ENCODE peak calls at places on chromosomes 2 and 18, in eight cellular contexts. W is cardiac fibroblast, X is GM10248, M is foreskin fibroblast, P is Peyer's patch, E is cardiac muscle cell, O is GM20000, S is omental fat pad. U is an unnamed sample.

GRCh38 chr18:25279961-25280360 is 72.0 kb downstream of the ZNF521 start:
- DNase-seq in M (no peak), O (no peak), P (no peak), S (no peak), E (no peak), W (no peak), X (no peak), U (no peak)

GRCh38 chr2:95345066-95345414 is 47.9 kb downstream of the KCNIP3 start:
- DNase-seq in O (no peak), P (no peak), W (no peak), S (no peak), M (no peak), E (no peak), X (no peak), U (no peak)

GRCh38 chr2:234989183-234989701 is 37.4 kb downstream of the SH3BP4 start:
- DNase-seq in S (peak), M (no peak), O (no peak), P (peak), E (peak), W (no peak), X (no peak), U (no peak)

GRCh38 chr2:86747708-86748627 is 27.9 kb downstream of the RMND5A start:
- DNase-seq in E (peak), X (peak), W (peak), M (peak), P (no peak), S (no peak), O (peak), U (peak)

GRCh38 chr2:199370150-199370780 is 87.5 kb downstream of the SATB2 start:
- DNase-seq in E (no peak), P (no peak), O (no peak), M (no peak), W (peak), X (no peak), S (no peak), U (no peak)

GRCh38 chr18:67514901-67515540 is 1.5 kb downstream of the DSEL start:
- DNase-seq in P (no peak), W (peak), X (no peak), E (no peak), O (no peak), M (no peak), S (no peak), U (no peak)

GRCh38 chr2:20135631-20136050 is 84.2 kb upstream of the LAPTM4A start:
- DNase-seq in M (peak), W (peak), X (peak), S (no peak), P (peak), E (peak), O (peak), U (peak)

GRCh38 chr2:74690571-74690970 is 36.5 kb downstream of the SEMA4F start:
- DNase-seq in W (peak), P (no peak), M (peak), E (peak), S (no peak), O (peak), X (peak), U (peak)

GRCh38 chr18:59015531-59016152 is 124.0 kb upstream of the SEC11C start:
- DNase-seq in W (no peak), E (no peak), S (no peak), X (no peak), M (no peak), O (no peak), P (no peak), U (no peak)

GRCh38 chr2:200383380-200384110 is 77.1 kb downstream of the SPATS2L start:
- DNase-seq in E (peak), P (no peak), W (peak), M (no peak), X (peak), O (peak), S (no peak), U (no peak)

GRCh38 chr2:130154773-130155765 is 10.2 kb upstream of the CCDC74B start:
- DNase-seq in W (no peak), P (no peak), E (no peak), O (no peak), S (no peak), X (no peak), M (no peak), U (no peak)

GRCh38 chr18:30971338-30971956 is 71.1 kb downstream of the DSC3 start:
- DNase-seq in M (no peak), X (peak), O (no peak), W (peak), S (no peak), E (peak), P (no peak), U (no peak)

GRCh38 chr18:46411191-46411590 is 245.8 kb downstream of the LOXHD1 start:
- DNase-seq in O (no peak), X (no peak), M (no peak), W (no peak), S (no peak), E (no peak), P (no peak), U (no peak)

GRCh38 chr18:46406539-46406932 is 250.5 kb downstream of the LOXHD1 start:
- DNase-seq in E (no peak), P (no peak), O (no peak), W (no peak), M (no peak), X (no peak), S (no peak), U (no peak)

GRCh38 chr18:46405832-46406538 is 251.0 kb downstream of the LOXHD1 start:
- DNase-seq in X (no peak), S (no peak), M (no peak), E (no peak), O (no peak), P (no peak), W (no peak), U (no peak)

GRCh38 chr18:46407471-46408166 is 249.4 kb downstream of the LOXHD1 start:
- DNase-seq in M (no peak), O (no peak), X (no peak), E (peak), S (no peak), P (no peak), W (peak), U (peak)

DNA sequence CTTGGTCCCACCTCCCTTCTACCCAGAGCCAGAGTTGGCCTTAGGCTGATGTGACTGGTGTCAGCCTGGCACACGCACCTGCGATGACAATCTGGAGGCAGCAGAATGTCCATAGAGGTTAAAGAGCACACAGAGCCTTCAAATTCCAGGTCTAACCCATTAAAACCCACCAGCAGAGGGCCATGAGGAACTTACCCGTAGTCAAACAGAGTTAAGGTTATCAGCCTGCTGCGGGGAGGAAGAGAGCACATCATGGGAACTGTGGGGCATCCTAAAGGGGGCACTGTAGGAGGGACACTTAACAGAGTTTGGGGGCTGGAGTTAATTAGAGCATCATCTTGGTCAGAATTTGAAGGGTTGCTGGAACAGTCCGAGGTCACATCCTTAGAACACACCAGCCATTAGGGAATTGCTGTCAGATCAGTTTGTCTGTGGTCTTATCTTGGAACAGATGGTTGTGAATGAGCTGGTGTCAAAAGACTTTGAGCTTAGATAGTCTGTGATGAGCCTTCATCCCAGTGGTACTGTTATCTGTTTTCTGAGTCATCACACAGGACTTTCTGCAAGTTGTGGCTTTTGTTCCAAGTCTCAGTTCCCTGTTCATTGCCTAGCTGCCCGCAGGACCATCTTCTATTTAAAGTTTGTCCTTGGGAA is 248.6 kb downstream of the LOXHD1 start:
- DNase-seq in S (no peak), O (no peak), X (no peak), M (no peak), P (no peak), E (peak), W (no peak), U (no peak)
- TF ChIP-seq CTCF in S (no peak), O (no peak), X (no peak), M (no peak), P (no peak), E (peak), W (no peak), U (no peak)

GRCh38 chr2:63018439-63018838 is 32.2 kb upstream of the OTX1 start:
- DNase-seq in P (no peak), M (no peak), E (no peak), O (no peak), S (no peak), X (no peak), W (no peak), U (no peak)

GRCh38 chr2:63027220-63027619 is 23.4 kb upstream of the OTX1 start:
- DNase-seq in X (no peak), E (no peak), O (no peak), M (no peak), S (no peak), P (no peak), W (no peak), U (no peak)

GRCh38 chr2:63029058-63029457 is 21.6 kb upstream of the OTX1 start:
- DNase-seq in X (no peak), E (no peak), M (peak), W (peak), S (no peak), O (no peak), P (no peak), U (no peak)

GRCh38 chr2:63023444-63023843 is 27.2 kb upstream of the OTX1 start:
- DNase-seq in W (peak), P (no peak), S (no peak), E (peak), O (peak), M (peak), X (peak), U (peak)
- TF ChIP-seq CTCF in W (peak), P (no peak), S (no peak), E (peak), O (no peak), M (no peak), X (no peak), U (no peak)

GRCh38 chr2:30710461-30710860 is 96.8 kb downstream of the CAPN13 start:
- DNase-seq in W (no peak), S (no peak), P (no peak), E (no peak), X (no peak), O (no peak), M (no peak), U (no peak)

GRCh38 chr2:30710016-30710415 is 97.2 kb downstream of the CAPN13 start:
- DNase-seq in M (no peak), P (no peak), W (no peak), E (no peak), X (no peak), S (no peak), O (no peak), U (no peak)

GRCh38 chr2:30709516-30709915 is 97.7 kb downstream of the CAPN13 start:
- DNase-seq in W (no peak), E (no peak), X (no peak), O (no peak), M (no peak), S (no peak), P (no peak), U (no peak)

GRCh38 chr2:30707304-30707903 is 99.8 kb downstream of the CAPN13 start:
- DNase-seq in P (no peak), W (no peak), M (no peak), E (no peak), O (no peak), X (no peak), S (no peak), U (no peak)

DNA sequence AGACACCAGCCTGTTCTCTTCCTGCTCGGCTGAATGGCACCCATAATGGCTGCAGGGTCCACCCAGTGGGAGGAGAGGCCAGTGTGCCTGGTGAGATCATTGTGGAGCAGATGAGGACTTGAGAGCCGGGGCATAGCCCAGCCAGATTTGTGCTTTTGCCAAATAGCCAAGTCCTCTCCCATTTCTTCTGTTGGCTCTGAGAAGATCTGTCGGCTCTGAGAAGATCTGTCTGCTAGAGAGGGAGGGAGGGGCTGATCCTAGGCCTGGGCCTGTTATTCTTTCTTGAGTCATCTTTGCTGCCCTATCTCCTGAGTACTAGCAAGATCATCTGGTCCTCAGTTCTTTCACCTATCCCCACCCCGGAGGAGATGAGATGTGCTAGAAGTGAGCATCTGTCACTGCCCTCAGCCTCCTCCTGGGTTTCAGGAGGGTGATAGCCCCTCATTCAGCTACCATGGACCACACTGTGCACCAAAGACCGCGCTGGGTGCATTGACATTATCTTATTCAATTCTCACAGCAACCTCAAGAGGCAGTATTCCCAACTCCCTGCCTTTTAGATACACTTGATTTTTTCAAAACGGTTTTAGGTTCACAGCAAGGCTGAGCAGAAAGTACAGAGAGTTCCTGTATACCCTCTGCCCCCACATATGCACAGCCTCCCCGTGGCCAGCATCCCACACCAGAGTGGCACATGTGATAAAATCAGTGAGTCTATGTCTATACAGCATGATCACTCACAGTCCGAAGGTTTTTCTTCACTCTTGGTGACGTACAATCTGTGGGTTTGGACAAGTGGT is 98.6 kb downstream of the CAPN13 start:
- DNase-seq in X (no peak), P (no peak), E (peak), M (no peak), O (no peak), S (no peak), W (peak), U (no peak)
- TF ChIP-seq CTCF in X (peak), P (no peak), E (peak), M (peak), O (no peak), S (no peak), W (peak), U (peak)

DNA sequence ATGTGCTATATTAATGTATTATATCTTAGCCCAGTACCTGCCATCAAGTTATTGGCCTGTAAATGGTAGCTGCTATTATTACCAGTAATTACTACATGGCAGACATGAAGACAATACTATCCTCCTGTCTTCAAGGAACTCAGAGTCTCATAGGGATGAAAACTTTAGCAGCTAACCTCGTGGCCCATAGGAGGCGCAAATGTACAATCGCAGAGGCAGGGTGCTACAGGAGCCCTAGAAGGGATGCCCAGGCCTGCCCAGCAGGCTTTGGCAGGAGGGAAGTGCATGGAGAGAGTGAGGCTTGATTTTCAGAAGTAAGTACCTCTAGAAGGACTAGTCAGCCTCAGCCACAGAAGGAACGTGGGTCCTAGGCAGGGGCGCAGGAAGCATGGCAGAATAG is 44.7 kb upstream of the KIDINS220 start:
- DNase-seq in P (no peak), X (no peak), O (no peak), M (peak), S (no peak), E (peak), W (peak), U (no peak)
- TF ChIP-seq CTCF in P (no peak), X (no peak), O (peak), M (peak), S (no peak), E (peak), W (peak), U (no peak)

GRCh38 chr2:122219504-122219903 is 464.1 kb downstream of the TSN start:
- DNase-seq in P (no peak), S (no peak), W (no peak), O (no peak), M (no peak), X (no peak), E (no peak), U (no peak)
- TF ChIP-seq CTCF in P (no peak), S (no peak), W (no peak), O (no peak), M (no peak), X (no peak), E (no peak), U (no peak)

DNA sequence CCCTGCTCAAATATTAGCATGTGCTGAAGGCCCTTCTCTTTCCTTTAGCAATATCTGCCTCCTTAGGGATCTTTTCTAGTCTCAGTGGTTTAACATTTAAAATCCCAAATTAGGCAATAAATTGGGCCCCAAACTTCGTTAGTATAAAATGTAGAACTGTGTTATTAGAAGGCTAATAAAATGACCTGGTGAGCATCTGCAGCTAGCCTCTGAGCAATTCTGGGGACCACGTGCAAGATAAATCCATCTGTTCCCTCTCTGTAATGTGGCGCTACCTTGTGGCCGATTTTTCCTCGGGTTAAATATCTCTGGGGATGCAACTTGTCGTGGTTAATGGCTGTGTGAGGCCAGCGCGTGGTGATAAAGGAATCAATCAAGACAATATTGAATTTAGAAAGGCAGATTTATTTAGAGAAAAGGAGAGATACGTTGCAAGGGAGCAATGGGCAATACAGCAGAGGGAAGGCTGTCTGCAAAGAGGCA is 18.7 kb upstream of the IL36G start:
- DNase-seq in P (no peak), S (no peak), X (no peak), O (no peak), E (no peak), W (peak), M (no peak), U (no peak)
- TF ChIP-seq CTCF in P (no peak), S (no peak), X (no peak), O (no peak), E (no peak), W (no peak), M (no peak), U (peak)

GRCh38 chr18:23493654-23494053 is 9.7 kb upstream of the RMC1 start:
- DNase-seq in W (no peak), M (no peak), E (no peak), O (no peak), X (no peak), S (no peak), P (no peak), U (no peak)
- TF ChIP-seq CTCF in W (no peak), M (no peak), E (no peak), O (no peak), X (no peak), S (no peak), P (no peak), U (no peak)

DNA sequence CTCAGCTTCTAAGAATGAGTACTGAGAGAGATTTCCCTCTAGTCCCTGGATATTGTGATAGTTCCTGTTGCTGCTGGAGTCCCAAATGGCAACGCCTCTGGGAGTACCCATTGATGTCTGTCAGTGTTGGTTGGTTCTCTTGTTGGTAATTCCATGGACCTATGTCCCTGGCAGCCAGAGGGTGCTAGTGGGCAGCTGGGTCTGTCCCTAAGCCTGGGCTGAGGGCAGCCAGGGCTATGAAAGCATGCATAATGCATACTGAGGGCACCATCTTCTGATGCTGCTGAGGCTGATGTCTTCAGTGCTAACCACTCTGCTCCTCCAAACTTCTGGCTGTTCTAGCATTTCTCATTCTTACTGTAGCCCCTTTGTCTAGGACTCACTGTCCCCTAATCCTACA is 35.9 kb downstream of the NABP1 start:
- DNase-seq in W (no peak), E (no peak), M (no peak), X (no peak), O (no peak), S (no peak), P (no peak), U (peak)
- TF ChIP-seq CTCF in W (no peak), E (no peak), M (no peak), X (peak), O (peak), S (no peak), P (no peak), U (no peak)

GRCh38 chr2:237475704-237476107 is 11.3 kb upstream of the MLPH start:
- DNase-seq in M (no peak), E (peak), O (no peak), P (no peak), X (no peak), W (peak), S (no peak), U (peak)
- TF ChIP-seq CTCF in M (no peak), E (peak), O (no peak), P (no peak), X (no peak), W (no peak), S (no peak), U (no peak)

GRCh38 chr18:22168360-22168921 is 948 bp upstream of the GATA6 start:
- DNase-seq in E (peak), S (no peak), O (peak), P (peak), X (no peak), M (no peak), W (peak), U (peak)
- TF ChIP-seq CTCF in E (peak), S (no peak), O (no peak), P (no peak), X (no peak), M (no peak), W (no peak), U (no peak)